ENCODE peak calls at places on chromosomes 12 and 14, in seven cellular contexts. Q is fibroblast of the aortic adventitia, Z is fibroblast of mammary gland, C is kidney, R is HL-60, J is WTC11, L is progenitor cell of endocrine pancreas. G is an unnamed sample.

GRCh38 chr14:23877538-23878180 is 75.9 kb upstream of the DHRS4 start:
- DNase-seq in Q (no peak), Z (no peak), C (no peak), R (no peak), J (no peak), L (no peak), G (no peak)

GRCh38 chr14:88559852-88560251 is 3.0 kb upstream of the ZC3H14 start:
- DNase-seq in Q (peak; percentile 75), Z (peak; percentile 75), C (no peak), R (no peak), J (no peak), L (no peak), G (no peak)

GRCh38 chr14:103393687-103394626 is 8.7 kb downstream of the MARK3 start:
- DNase-seq in Q (peak; percentile 80), Z (peak; percentile 65), C (no peak), R (no peak), J (no peak), L (no peak), G (no peak)

GRCh38 chr14:74684444-74684843 is 28.4 kb downstream of the AREL1 start:
- DNase-seq in Q (no peak), Z (no peak), C (no peak), R (peak; percentile 38), J (no peak), L (no peak), G (no peak)

GRCh38 chr12:106956048-106956935 is 585 bp downstream of the TMEM263 start:
- DNase-seq in Q (peak; percentile 86), Z (peak; percentile 88), C (peak; percentile 90), R (no peak), J (peak; percentile 14), L (peak; percentile 30), G (peak; percentile 25)

GRCh38 chr14:95319312-95320075 is at the start of gene CLMN:
- DNase-seq in Q (peak; percentile 12), Z (peak; percentile 32), C (peak; percentile 91), R (peak; percentile 37), J (peak; percentile 59), L (peak; percentile 43), G (peak; percentile 50)

GRCh38 chr12:93144109-93144508 is 215.0 kb upstream of the EEA1 start:
- DNase-seq in Q (no peak), Z (peak; percentile 39), C (no peak), R (no peak), J (no peak), L (no peak), G (no peak)

GRCh38 chr14:22333408-22334274 is 255.4 kb downstream of the DAD1 start:
- DNase-seq in Q (no peak), Z (peak; percentile 89), C (no peak), R (no peak), J (no peak), L (no peak), G (no peak)

GRCh38 chr12:1115471-1116242 is 124.6 kb downstream of the ERC1 start:
- DNase-seq in Q (peak; percentile 73), Z (peak; percentile 76), C (no peak), R (no peak), J (no peak), L (no peak), G (no peak)

GRCh38 chr14:104779776-104780512 is 15.6 kb downstream of the AKT1 start:
- DNase-seq in Q (no peak), Z (no peak), C (no peak), R (no peak), J (no peak), L (no peak), G (no peak)

GRCh38 chr14:65237023-65237814 is 134.9 kb upstream of the MAX start:
- DNase-seq in Q (peak; percentile 86), Z (peak; percentile 79), C (no peak), R (no peak), J (no peak), L (no peak), G (no peak)

GRCh38 chr12:78210894-78211302 is 380.2 kb downstream of the NAV3 start:
- DNase-seq in Q (peak; percentile 83), Z (peak; percentile 94), C (peak; percentile 52), R (no peak), J (no peak), L (no peak), G (no peak)

GRCh38 chr12:120367924-120368788 is 808 bp downstream of the MSI1 start:
- DNase-seq in Q (no peak), Z (peak; percentile 34), C (no peak), R (no peak), J (peak; percentile 36), L (no peak), G (no peak)

GRCh38 chr12:17134315-17134714 is 528.4 kb upstream of the LMO3 start:
- DNase-seq in Q (no peak), Z (no peak), C (no peak), R (no peak), J (no peak), L (no peak), G (no peak)

GRCh38 chr14:52455291-52456088 is 96.8 kb downstream of the TXNDC16 start:
- DNase-seq in Q (peak; percentile 71), Z (peak; percentile 91), C (no peak), R (no peak), J (no peak), L (no peak), G (no peak)

GRCh38 chr12:14756331-14757143 is 46.7 kb downstream of the WBP11 start:
- DNase-seq in Q (no peak), Z (no peak), C (no peak), R (no peak), J (peak; percentile 64), L (peak; percentile 33), G (no peak)

GRCh38 chr14:65461730-65462129 is 49.2 kb downstream of the FUT8 start:
- DNase-seq in Q (peak; percentile 35), Z (peak; percentile 34), C (no peak), R (no peak), J (no peak), L (no peak), G (no peak)

GRCh38 chr14:24365600-24366374 is 2.2 kb upstream of the NFATC4 start:
- DNase-seq in Q (peak; percentile 96), Z (peak; percentile 95), C (peak; percentile 95), R (peak; percentile 38), J (peak; percentile 90), L (peak; percentile 76), G (no peak)

GRCh38 chr12:2343672-2344071 is 290.9 kb downstream of the CACNA1C start:
- DNase-seq in Q (no peak), Z (no peak), C (no peak), R (no peak), J (no peak), L (no peak), G (no peak)

GRCh38 chr12:12987421-12987820 is 12.6 kb downstream of the HEBP1 start:
- DNase-seq in Q (no peak), Z (no peak), C (no peak), R (no peak), J (no peak), L (no peak), G (no peak)

GRCh38 chr14:72753044-72753710 is 140.7 kb downstream of the DPF3 start:
- DNase-seq in Q (no peak), Z (no peak), C (no peak), R (no peak), J (no peak), L (no peak), G (no peak)

GRCh38 chr14:68459480-68460136 is 333.3 kb downstream of the ZFP36L1 start:
- DNase-seq in Q (no peak), Z (no peak), C (no peak), R (no peak), J (no peak), L (no peak), G (no peak)

GRCh38 chr14:76958975-76959710 is 69.4 kb downstream of the IRF2BPL start:
- DNase-seq in Q (peak; percentile 25), Z (peak; percentile 33), C (peak; percentile 89), R (no peak), J (no peak), L (no peak), G (no peak)

GRCh38 chr14:68174446-68174845 is 354.9 kb downstream of the RAD51B start:
- DNase-seq in Q (peak; percentile 34), Z (peak; percentile 37), C (no peak), R (no peak), J (no peak), L (no peak), G (no peak)

GRCh38 chr14:105162374-105162979 is 6.1 kb downstream of the JAG2 start:
- DNase-seq in Q (no peak), Z (no peak), C (peak; percentile 89), R (no peak), J (no peak), L (no peak), G (no peak)

GRCh38 chr14:59022144-59022543 is 166.3 kb upstream of the DAAM1 start:
- DNase-seq in Q (no peak), Z (peak; percentile 4), C (no peak), R (no peak), J (no peak), L (no peak), G (no peak)
- TF ChIP-seq CTCF in Q (peak; percentile 9), Z (peak; percentile 24), C (no peak), R (no peak), J (no peak), L (no peak), G (peak; percentile 42)

DNA sequence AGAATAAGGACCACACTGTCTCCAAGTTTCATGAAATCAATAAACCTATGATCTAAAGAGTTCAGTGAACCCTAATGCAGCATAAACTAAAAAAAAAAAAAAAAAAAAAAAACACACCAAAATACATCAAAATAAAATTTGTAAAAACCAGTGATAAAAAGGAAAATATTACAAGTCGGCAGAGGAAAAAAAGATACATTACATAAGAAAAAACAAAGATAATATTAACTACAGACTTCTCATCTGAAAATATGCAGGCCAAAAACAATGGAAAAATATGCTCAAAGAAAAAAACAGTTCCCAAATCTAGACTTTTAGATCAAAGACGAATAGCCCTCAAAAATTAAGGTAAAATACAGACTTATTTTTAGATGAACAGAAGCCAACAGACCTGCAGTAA is 27.6 kb downstream of the MED13L start:
- DNase-seq in Q (no peak), Z (no peak), C (no peak), R (no peak), J (no peak), L (no peak), G (no peak)
- TF ChIP-seq CTCF in Q (no peak), Z (no peak), C (no peak), R (no peak), J (no peak), L (no peak), G (no peak)

DNA sequence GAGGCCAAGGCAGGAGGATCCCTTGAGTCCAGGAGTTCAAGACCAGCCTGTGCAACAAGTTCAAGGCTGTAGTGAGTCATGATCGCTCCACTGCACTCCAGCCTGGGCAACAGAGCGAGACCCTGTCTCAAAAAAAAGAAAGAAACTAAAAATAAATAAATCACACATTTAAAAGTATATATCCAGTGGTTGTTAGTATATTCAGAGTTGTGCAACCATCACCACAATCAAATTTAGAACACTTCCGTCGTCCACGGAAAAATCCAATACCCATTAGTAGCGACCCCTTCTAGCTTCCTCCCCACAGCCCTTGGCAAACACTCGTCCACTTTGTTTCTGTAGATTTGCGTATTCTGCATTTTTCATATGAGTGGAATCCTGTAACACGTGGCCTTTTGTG is 44.7 kb upstream of the EML1 start:
- DNase-seq in Q (no peak), Z (no peak), C (no peak), R (no peak), J (no peak), L (no peak), G (no peak)
- TF ChIP-seq CTCF in Q (no peak), Z (no peak), C (no peak), R (no peak), J (no peak), L (no peak), G (no peak)

GRCh38 chr12:4821000-4821399 is 88.7 kb upstream of the KCNA1 start:
- DNase-seq in Q (no peak), Z (no peak), C (no peak), R (no peak), J (no peak), L (no peak), G (no peak)
- TF ChIP-seq CTCF in Q (no peak), Z (no peak), C (no peak), R (no peak), J (no peak), L (no peak), G (no peak)